ENCODE peak calls at places on chromosomes 1 and 21, in five cellular contexts. J is body of pancreas, R is NCI-H1694 treated with DMSO at 0.1 percent for 48 hours, Z is epithelial cell of esophagus, U is cardiac septum. S is an unnamed sample.
A peak's percentile ranks its signal among the peaks of the same experiment; 100 is the strongest.

GRCh38 chr1:41355356-41355755 is 5.9 kb upstream of the FOXO6 start:
- DNase-seq in U (peak; percentile 15), J (no peak), R (no peak), Z (no peak), S (peak; percentile 77)

GRCh38 chr1:182303778-182304177 is 87.8 kb downstream of the GLUL start:
- DNase-seq in U (no peak), J (no peak), R (no peak), Z (no peak), S (no peak)

GRCh38 chr1:63774617-63775417 is 1.0 kb downstream of the ROR1 start:
- DNase-seq in R (no peak), Z (peak; percentile 33), J (peak; percentile 61), U (no peak), S (no peak)

GRCh38 chr1:18666317-18666920 is 35.8 kb downstream of the PAX7 start:
- DNase-seq in Z (peak; percentile 60), R (no peak), J (no peak), U (no peak), S (no peak)

GRCh38 chr1:18602533-18603211 is 28.0 kb upstream of the PAX7 start:
- DNase-seq in U (no peak), J (no peak), Z (no peak), R (no peak), S (no peak)

GRCh38 chr1:200243042-200243437 is 166.8 kb downstream of the ZNF281 start:
- DNase-seq in R (peak; percentile 84), J (no peak), Z (peak; percentile 24), U (no peak), S (no peak)

GRCh38 chr1:50422946-50423669 is at the start of gene DMRTA2:
- DNase-seq in J (no peak), R (no peak), U (no peak), Z (peak; percentile 84), S (no peak)

GRCh38 chr21:19922122-19922521 is 1076.1 kb upstream of the NCAM2 start:
- DNase-seq in J (no peak), Z (no peak), U (no peak), R (no peak), S (no peak)

GRCh38 chr1:93080424-93080823 is 1.3 kb downstream of the MTF2 start:
- DNase-seq in Z (peak; percentile 74), R (peak; percentile 78), U (no peak), J (no peak), S (no peak)

GRCh38 chr1:111467805-111468716 is 5.7 kb upstream of the C1orf162 start:
- DNase-seq in R (no peak), J (no peak), Z (no peak), U (no peak), S (no peak)

GRCh38 chr1:33943978-33944377 is 80.1 kb downstream of the HMGB4 start:
- DNase-seq in J (peak; percentile 39), R (no peak), U (peak; percentile 10), Z (no peak), S (no peak)

GRCh38 chr1:62068978-62069377 is 125.7 kb upstream of the L1TD1 start:
- DNase-seq in Z (peak; percentile 77), J (no peak), R (no peak), U (no peak), S (no peak)

GRCh38 chr21:27569091-27569490 is 602.2 kb upstream of the ADAMTS5 start:
- DNase-seq in R (no peak), Z (no peak), U (no peak), J (no peak), S (no peak)

GRCh38 chr1:177256153-177256814 is 85.5 kb downstream of the BRINP2 start:
- DNase-seq in R (no peak), J (peak; percentile 76), Z (peak; percentile 71), U (no peak), S (no peak)

GRCh38 chr1:13728104-13728503 is 28.1 kb downstream of the PRDM2 start:
- DNase-seq in Z (no peak), U (no peak), J (no peak), R (no peak), S (no peak)

GRCh38 chr1:29113407-29114117 is 10.1 kb downstream of the TMEM200B start:
- DNase-seq in Z (no peak), R (no peak), J (no peak), U (no peak), S (no peak)

GRCh38 chr1:31725134-31725533 is 21.3 kb upstream of the COL16A1 start:
- DNase-seq in U (no peak), Z (no peak), J (no peak), R (no peak), S (no peak)

GRCh38 chr21:37348664-37349063 is 17.9 kb upstream of the DYRK1A start:
- DNase-seq in U (no peak), Z (no peak), R (no peak), J (no peak), S (no peak)

GRCh38 chr21:38129711-38130110 is 127.1 kb upstream of the KCNJ15 start:
- DNase-seq in J (no peak), U (no peak), R (no peak), Z (no peak), S (no peak)

GRCh38 chr1:101236546-101237228 is at the start of gene S1PR1:
- DNase-seq in Z (peak; percentile 38), J (peak; percentile 46), U (peak; percentile 91), R (no peak), S (peak; percentile 92)

GRCh38 chr1:58898739-58899580 is 115.1 kb upstream of the JUN start:
- DNase-seq in R (no peak), Z (no peak), U (no peak), J (peak; percentile 61), S (no peak)

S was measured in mesenteric fat pad.